ENCODE peak calls at places on chromosome 2, in four cellular contexts. H, G, P and T are unnamed samples.

GRCh38 chr2:3257166-3257565 is 120.5 kb downstream of the EIPR1 start:
- DNase-seq in P (no peak), G (no peak), H (peak; percentile 64), T (no peak)

GRCh38 chr2:200054681-200055468 is 99.5 kb downstream of the MAIP1 start:
- DNase-seq in G (peak; percentile 2), H (no peak), P (peak; percentile 64), T (no peak)

GRCh38 chr2:158191076-158191566 is 89.4 kb downstream of the UPP2 start:
- DNase-seq in P (peak; percentile 23), H (peak; percentile 39), G (peak; percentile 13), T (no peak)

GRCh38 chr2:69716555-69717120 is 25.3 kb upstream of the ANXA4 start:
- DNase-seq in P (no peak), H (peak; percentile 74), G (no peak), T (no peak)

GRCh38 chr2:109375656-109376055 is 238.1 kb downstream of the SEPTIN10 start:
- DNase-seq in P (no peak), G (no peak), H (no peak), T (no peak)

GRCh38 chr2:165274698-165275097 is 35.5 kb downstream of the SCN2A start:
- DNase-seq in H (peak; percentile 14), G (no peak), P (no peak), T (no peak)

GRCh38 chr2:184326076-184326475 is 272.3 kb upstream of the ZNF804A start:
- DNase-seq in H (peak; percentile 25), P (no peak), G (no peak), T (no peak)

GRCh38 chr2:120231564-120231973 is 8.4 kb upstream of the TMEM185B start:
- DNase-seq in H (no peak), G (no peak), P (no peak), T (no peak)

GRCh38 chr2:61434314-61434713 is 36.6 kb downstream of the USP34 start:
- DNase-seq in G (no peak), H (no peak), P (no peak), T (no peak)

GRCh38 chr2:10329880-10330699 is 27.4 kb downstream of the HPCAL1 start:
- DNase-seq in G (no peak), P (no peak), H (peak; percentile 80), T (peak; percentile 65)

GRCh38 chr2:195364015-195364965 is 292.7 kb upstream of the SLC39A10 start:
- DNase-seq in H (peak; percentile 72), P (no peak), G (no peak), T (no peak)

GRCh38 chr2:11749646-11750349 is 3.4 kb downstream of the LPIN1 start:
- DNase-seq in P (no peak), G (no peak), H (no peak), T (no peak)

GRCh38 chr2:9990735-9991134 is 39.2 kb downstream of the GRHL1 start:
- DNase-seq in G (no peak), H (no peak), P (no peak), T (no peak)

GRCh38 chr2:74037379-74037860 is 52.7 kb downstream of the TET3 start:
- DNase-seq in P (no peak), G (no peak), H (peak; percentile 25), T (no peak)

GRCh38 chr2:217204358-217204757 is 344.5 kb upstream of the TNP1 start:
- DNase-seq in G (no peak), H (peak; percentile 64), P (no peak), T (no peak)

GRCh38 chr2:69585855-69586560 is 57.5 kb downstream of the AAK1 start:
- DNase-seq in P (peak; percentile 23), H (no peak), G (no peak), T (no peak)

GRCh38 chr2:72803626-72804320 is 22.1 kb downstream of the EXOC6B start:
- DNase-seq in G (no peak), P (no peak), H (no peak), T (no peak)

GRCh38 chr2:149650006-149650405 is 62.4 kb upstream of the MMADHC start:
- DNase-seq in G (no peak), P (no peak), H (peak; percentile 57), T (no peak)

GRCh38 chr2:98568161-98568956 is 40.0 kb downstream of the COA5 start:
- DNase-seq in P (no peak), H (peak; percentile 26), G (no peak), T (no peak)

GRCh38 chr2:40034198-40034597 is 255.1 kb upstream of the THUMPD2 start:
- DNase-seq in P (no peak), G (no peak), H (peak; percentile 82), T (no peak)

GRCh38 chr2:210224660-210225460 is at the start of gene ACADL:
- DNase-seq in G (no peak), P (peak; percentile 77), H (peak; percentile 35), T (peak; percentile 43)

GRCh38 chr2:95004702-95005101 is 20.8 kb upstream of the MAL start:
- DNase-seq in G (no peak), H (no peak), P (no peak), T (no peak)

GRCh38 chr2:183229386-183229785 is 105.1 kb downstream of the NUP35 start:
- DNase-seq in H (peak; percentile 70), G (no peak), P (no peak), T (no peak)

GRCh38 chr2:115303-115702 is 69.0 kb upstream of the FAM110C start:
- DNase-seq in H (no peak), G (peak; percentile 26), P (no peak), T (no peak)

GRCh38 chr2:18516112-18516511 is 44.3 kb downstream of the RDH14 start:
- DNase-seq in G (no peak), H (peak; percentile 94), P (peak; percentile 53), T (no peak)

GRCh38 chr2:179107179-179107541 is 57.2 kb upstream of the CCDC141 start:
- DNase-seq in H (no peak), G (no peak), P (no peak), T (no peak)

GRCh38 chr2:121471571-121472464 is 58.9 kb upstream of the RNU4ATAC start:
- DNase-seq in P (no peak), G (no peak), H (peak; percentile 88), T (no peak)

GRCh38 chr2:33929467-33929866 is 330.4 kb upstream of the FAM98A start:
- DNase-seq in P (no peak), H (no peak), G (no peak), T (no peak)
- H3K4me2 ChIP-seq in P (no peak overlapping the region), H (no peak overlapping the region), G (no peak overlapping the region), T (no peak overlapping the region)

GRCh38 chr2:174330945-174331619 is 3.7 kb upstream of the SP9 start:
- DNase-seq in P (peak; percentile 55), G (no peak), H (no peak), T (no peak)

GRCh38 chr2:174327559-174327897 is 7.2 kb upstream of the SP9 start:
- DNase-seq in G (no peak), P (no peak), H (no peak), T (no peak)

GRCh38 chr2:174327958-174328308 is 6.8 kb upstream of the SP9 start:
- DNase-seq in G (no peak), P (peak; percentile 43), H (no peak), T (no peak)

GRCh38 chr2:174328309-174329156 is 6.2 kb upstream of the SP9 start:
- DNase-seq in P (peak; percentile 57), G (no peak), H (no peak), T (no peak)

DNA sequence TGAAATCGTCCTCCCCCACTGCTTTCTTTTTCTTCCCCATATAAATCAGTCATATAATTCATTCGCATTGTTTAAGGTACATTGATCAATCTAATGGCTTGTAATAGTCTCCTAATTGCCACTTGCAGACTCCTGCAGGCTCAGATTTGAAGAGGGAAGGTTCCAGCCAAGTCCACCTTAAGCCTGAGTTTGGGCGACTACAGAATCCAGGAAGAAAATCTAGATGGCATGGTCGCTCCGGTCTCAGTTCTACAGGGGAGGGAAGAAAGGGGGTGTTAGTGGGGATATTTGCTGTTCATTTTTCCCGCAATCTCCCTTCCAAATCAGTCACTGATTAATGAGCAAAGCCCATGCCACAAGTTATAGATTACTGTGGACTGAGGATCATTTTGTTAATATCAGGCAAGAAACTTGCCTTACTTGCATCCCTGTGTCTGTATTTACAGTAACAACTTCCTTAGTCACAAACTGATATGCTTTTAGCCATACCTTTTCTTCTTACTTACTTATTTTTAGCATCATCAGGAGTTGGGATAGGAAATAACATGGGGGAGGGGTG is 5.5 kb upstream of the SP9 start:
- DNase-seq in H (no peak), P (no peak), G (no peak), T (no peak)
- TF ChIP-seq EZH2 in H (no peak), P (peak; percentile 69), G (no peak), T (no peak)

GRCh38 chr2:110714824-110715223 is 17.5 kb upstream of the ACOXL start:
- DNase-seq in H (no peak), G (no peak), P (no peak), T (no peak)
- H3K27ac ChIP-seq in H (no peak overlapping the region), G (no peak overlapping the region), P (no peak overlapping the region), T (no peak overlapping the region)

GRCh38 chr2:1723397-1724042 is 20.8 kb downstream of the PXDN start:
- DNase-seq in G (no peak), P (no peak), H (no peak), T (peak; percentile 4)
- H3K4me2 ChIP-seq in G (no peak overlapping the region), P (no peak overlapping the region), H (no peak overlapping the region), T (peak overlapping the region; percentile 72)

DNA sequence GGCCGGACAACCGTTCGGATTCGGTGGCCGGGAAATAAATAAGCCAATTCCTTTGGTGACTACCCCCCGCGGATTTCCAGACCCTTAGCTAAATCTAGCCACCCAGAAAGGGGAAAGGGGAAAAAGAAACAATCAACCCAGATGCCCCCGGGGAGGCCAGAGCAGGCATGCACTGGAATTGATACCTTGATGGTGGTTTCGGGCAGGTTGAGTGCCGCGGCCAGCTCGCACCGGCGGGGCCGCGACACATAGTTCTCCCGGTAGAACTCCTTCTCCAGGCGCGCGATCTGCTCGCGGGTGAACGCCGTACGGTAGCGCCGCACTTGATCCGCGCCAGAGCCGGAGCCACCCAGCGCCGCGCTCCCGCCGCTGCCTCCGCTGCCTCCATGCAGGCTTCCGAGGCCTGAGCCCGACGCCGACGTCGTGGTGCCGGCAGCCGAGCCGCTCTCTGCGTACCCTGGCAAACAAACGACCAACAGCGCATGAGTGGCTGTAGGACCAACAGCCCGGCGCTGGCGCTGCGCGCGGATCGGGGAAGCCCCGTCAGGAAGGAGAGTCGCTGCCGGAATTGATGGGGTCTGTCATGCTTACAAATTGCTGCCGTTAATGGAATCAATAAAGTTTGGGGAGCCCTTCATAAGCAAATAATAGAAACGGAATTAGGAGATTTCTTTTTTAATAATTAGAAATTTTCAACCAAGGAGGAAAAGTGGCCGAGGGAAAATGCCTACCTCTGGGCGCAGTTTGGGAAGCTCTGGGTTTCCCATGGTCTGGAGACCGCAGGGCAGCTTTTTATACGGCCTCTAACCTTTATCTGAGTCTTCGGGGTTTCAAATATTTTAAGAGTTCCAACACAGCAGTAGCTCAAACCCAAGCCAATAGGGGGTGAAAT is 1.5 kb downstream of the EVX2 start:
- DNase-seq in G (no peak), P (peak; percentile 82), H (no peak), T (no peak)
- TF ChIP-seq EZH2 in G (no peak), P (peak; percentile 98), H (peak; percentile 97), T (no peak)

GRCh38 chr2:64404743-64405142 is 49.2 kb upstream of the LGALSL start:
- DNase-seq in G (no peak), H (no peak), P (peak; percentile 72), T (no peak)
- H3K27ac ChIP-seq in G (no peak overlapping the region), H (no peak overlapping the region), P (peak overlapping the region; percentile 88), T (no peak overlapping the region)

DNA sequence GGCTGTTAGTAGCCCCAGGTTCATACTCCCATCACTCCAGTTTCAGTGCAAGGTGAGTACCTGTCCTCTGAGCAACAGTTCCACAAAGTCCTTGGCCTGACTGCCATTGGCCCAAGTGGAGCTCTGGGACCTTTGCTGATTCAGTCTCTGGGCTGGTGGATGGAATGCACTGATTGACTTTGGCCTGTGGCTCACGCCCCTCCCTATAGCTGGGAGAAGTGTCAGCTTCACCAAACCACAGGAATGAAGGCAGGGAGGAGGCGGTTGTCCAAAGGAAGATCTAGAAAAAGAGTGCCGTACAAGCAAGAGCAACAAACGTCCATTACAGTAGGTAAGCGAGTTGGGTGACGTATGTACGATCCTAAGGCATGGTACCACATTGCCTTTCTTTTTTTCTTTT is 34.0 kb downstream of the QPCT start:
- DNase-seq in G (peak; percentile 35), H (peak; percentile 94), P (no peak), T (peak; percentile 71)
- H3K4me2 ChIP-seq in G (peak overlapping the region; percentile 87), H (peak overlapping the region; percentile 65), P (no peak overlapping the region), T (no peak overlapping the region)